ENCODE peak calls at places on chromosome 11, in seven cellular contexts. X, H, W, A, P, S and N are unnamed samples.
A peak's percentile ranks its signal among the peaks of the same experiment; 100 is the strongest.

GRCh38 chr11:114059278-114059983 is at the start of gene ZBTB16:
- DNase-seq in X (peak; percentile 83), H (no peak), W (peak; percentile 92), A (peak; percentile 93), P (peak; percentile 91), S (no peak), N (peak; percentile 86)

GRCh38 chr11:11993814-11994213 is 14.6 kb downstream of the DKK3 start:
- DNase-seq in X (peak; percentile 34), H (peak; percentile 86), W (no peak), A (no peak), P (no peak), S (peak; percentile 90), N (peak; percentile 93)

GRCh38 chr11:17498058-17498457 is 21.4 kb upstream of the ABCC8 start:
- DNase-seq in X (no peak), H (no peak), W (peak; percentile 40), A (no peak), P (no peak), S (no peak), N (peak; percentile 31)

GRCh38 chr11:131691558-131692041 is 321.2 kb downstream of the NTM start:
- DNase-seq in X (no peak), H (peak; percentile 11), W (peak; percentile 80), A (no peak), P (no peak), S (peak; percentile 12), N (no peak)

GRCh38 chr11:1852885-1853284 is at the start of gene LSP1:
- DNase-seq in X (no peak), H (no peak), W (no peak), A (no peak), P (peak; percentile 80), S (no peak), N (no peak)

GRCh38 chr11:20097319-20098221 is 62.7 kb downstream of the DBX1 start:
- DNase-seq in X (no peak), H (peak; percentile 93), W (no peak), A (no peak), P (no peak), S (peak; percentile 60), N (no peak)

GRCh38 chr11:133386852-133387251 is 145.4 kb downstream of the OPCML start:
- DNase-seq in X (no peak), H (no peak), W (no peak), A (no peak), P (no peak), S (no peak), N (no peak)

GRCh38 chr11:130131957-130132850 is 27.4 kb upstream of the ST14 start:
- DNase-seq in X (no peak), H (peak; percentile 66), W (peak; percentile 87), A (peak; percentile 73), P (no peak), S (peak; percentile 92), N (peak; percentile 78)

GRCh38 chr11:105935791-105936190 is 86.2 kb downstream of the MSANTD4 start:
- DNase-seq in X (no peak), H (peak; percentile 18), W (peak; percentile 21), A (no peak), P (no peak), S (peak; percentile 88), N (peak; percentile 87)

GRCh38 chr11:8059571-8060011 is 21.4 kb upstream of the TUB start:
- DNase-seq in X (no peak), H (no peak), W (no peak), A (peak; percentile 57), P (no peak), S (no peak), N (no peak)

GRCh38 chr11:26987726-26988125 is 6.2 kb upstream of the FIBIN start:
- DNase-seq in X (no peak), H (peak; percentile 22), W (no peak), A (no peak), P (no peak), S (no peak), N (no peak)

GRCh38 chr11:118219696-118220095 is 5.1 kb downstream of the JAML start:
- DNase-seq in X (no peak), H (no peak), W (no peak), A (no peak), P (no peak), S (no peak), N (no peak)
- TF ChIP-seq CTCF in X (no peak), H (no peak), W (no peak), A (no peak), P (no peak), S (no peak), N (no peak)

GRCh38 chr11:10625982-10626311 is 57.5 kb upstream of the LYVE1 start:
- DNase-seq in X (no peak), H (no peak), W (no peak), A (no peak), P (no peak), S (no peak), N (no peak)

GRCh38 chr11:10622108-10622507 is 53.6 kb upstream of the LYVE1 start:
- DNase-seq in X (no peak), H (no peak), W (no peak), A (no peak), P (no peak), S (no peak), N (no peak)

GRCh38 chr11:10622957-10623787 is 54.7 kb upstream of the LYVE1 start:
- DNase-seq in X (no peak), H (no peak), W (no peak), A (no peak), P (no peak), S (peak; percentile 37), N (no peak)

GRCh38 chr11:10625281-10625981 is 57.0 kb upstream of the LYVE1 start:
- DNase-seq in X (no peak), H (no peak), W (no peak), A (no peak), P (no peak), S (no peak), N (no peak)

DNA sequence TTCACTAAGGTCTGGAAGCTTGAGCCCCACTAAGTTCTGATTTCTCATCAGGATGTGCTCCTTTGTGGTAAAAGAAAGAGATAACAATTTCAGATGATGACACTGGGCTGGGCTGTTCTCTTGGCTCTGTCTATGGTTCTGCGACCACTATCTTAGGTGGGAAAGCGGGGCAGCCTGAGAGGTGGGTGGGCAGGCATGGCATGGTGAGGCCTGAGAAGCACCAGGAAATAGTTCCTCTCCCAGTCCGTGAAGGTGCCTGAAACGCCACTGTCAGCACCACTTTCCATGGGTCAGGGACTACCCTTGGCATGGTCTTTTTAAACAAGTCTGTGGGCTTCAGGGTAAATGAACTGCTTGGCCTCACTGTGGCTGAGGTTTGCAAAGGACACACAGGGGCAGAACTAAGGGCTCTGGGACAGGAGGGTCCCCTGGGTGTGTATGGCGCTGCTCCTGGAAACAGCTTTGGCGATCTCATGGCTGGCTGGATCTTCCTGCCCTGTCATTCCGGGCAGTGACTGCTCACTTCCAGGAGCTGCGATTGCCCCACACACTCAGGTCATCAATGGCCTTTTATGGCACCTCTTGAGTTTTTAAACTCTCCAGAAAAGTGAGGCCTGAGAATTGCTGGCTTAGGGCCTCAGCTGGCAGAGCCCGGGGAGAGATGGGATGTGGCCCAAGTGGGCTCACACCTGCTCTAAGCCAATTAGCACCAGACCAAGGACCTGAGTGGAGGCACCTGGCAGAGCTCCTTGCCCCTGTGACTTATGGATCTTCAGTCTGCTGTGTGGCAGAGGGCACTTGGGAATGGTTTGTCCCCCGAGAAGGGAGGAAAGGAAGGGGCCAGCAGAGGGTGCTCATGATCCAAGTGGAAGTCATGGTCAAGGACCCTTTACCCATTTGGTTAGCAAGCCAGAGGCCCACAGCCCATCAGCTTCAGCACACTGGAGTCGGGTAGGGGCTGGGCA is 55.6 kb upstream of the LYVE1 start:
- DNase-seq in X (no peak), H (peak; percentile 37), W (peak; percentile 83), A (no peak), P (peak; percentile 80), S (peak; percentile 47), N (peak; percentile 29)
- TF ChIP-seq CTCF in X (peak; percentile 53), H (peak; percentile 54), W (peak; percentile 86), A (peak; percentile 24), P (peak; percentile 56), S (peak; percentile 65), N (no peak)

DNA sequence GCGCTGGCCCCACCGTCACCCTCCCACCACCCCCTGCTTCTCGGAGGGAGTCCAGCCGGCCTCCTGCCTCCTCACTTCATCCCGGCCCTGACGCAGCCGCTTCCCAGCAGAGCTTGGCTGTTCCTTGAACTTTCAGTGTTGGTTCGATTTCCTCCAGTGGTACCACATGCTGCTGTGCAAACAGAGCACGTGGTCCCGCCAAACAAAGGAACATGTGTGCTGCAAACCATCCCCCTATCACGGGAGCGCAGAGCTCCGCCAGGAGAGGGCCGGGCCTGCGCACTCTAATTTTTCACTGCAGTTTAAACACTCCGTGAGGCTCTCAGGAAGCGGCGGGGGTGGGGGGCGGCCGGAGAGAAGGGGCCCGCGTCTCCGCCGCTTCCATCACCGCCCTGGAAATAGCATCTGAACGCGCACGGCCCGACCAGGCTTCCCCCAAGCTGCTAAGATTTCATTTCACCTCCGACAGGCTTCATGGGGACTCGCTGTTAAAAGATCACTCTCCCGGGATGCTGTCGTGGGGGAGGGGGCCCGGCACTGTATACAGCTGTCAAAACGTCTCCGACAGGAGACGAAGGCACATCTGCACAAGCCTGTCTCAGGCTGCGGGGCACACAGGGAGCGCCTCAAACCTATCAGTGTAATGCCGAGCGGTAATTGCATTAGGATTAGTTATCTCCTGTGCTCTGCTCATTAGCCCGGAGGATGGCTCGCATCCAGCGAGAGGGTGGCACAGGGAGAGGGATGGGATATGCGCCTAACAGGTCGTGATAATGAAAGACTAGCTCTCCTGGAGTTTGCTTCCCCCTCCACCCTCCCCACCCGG is 269.9 kb upstream of the SORL1-AS1 start:
- DNase-seq in X (peak; percentile 87), H (peak; percentile 89), W (peak; percentile 90), A (peak; percentile 92), P (peak; percentile 52), S (peak; percentile 43), N (no peak)
- TF ChIP-seq CTCF in X (peak; percentile 41), H (no peak), W (no peak), A (no peak), P (no peak), S (no peak), N (no peak)

GRCh38 chr11:112087212-112087611 is 539 bp downstream of the SDHD start:
- DNase-seq in X (no peak), H (no peak), W (peak; percentile 15), A (no peak), P (no peak), S (peak; percentile 8), N (no peak)

GRCh38 chr11:112085822-112086421 is 634 bp downstream of the TIMM8B start:
- DNase-seq in X (no peak), H (peak; percentile 17), W (peak; percentile 43), A (no peak), P (no peak), S (peak; percentile 25), N (peak; percentile 44)

GRCh38 chr11:112082729-112083128 is 3.8 kb downstream of the TIMM8B start:
- DNase-seq in X (no peak), H (peak; percentile 76), W (no peak), A (no peak), P (no peak), S (peak; percentile 64), N (peak; percentile 35)

DNA sequence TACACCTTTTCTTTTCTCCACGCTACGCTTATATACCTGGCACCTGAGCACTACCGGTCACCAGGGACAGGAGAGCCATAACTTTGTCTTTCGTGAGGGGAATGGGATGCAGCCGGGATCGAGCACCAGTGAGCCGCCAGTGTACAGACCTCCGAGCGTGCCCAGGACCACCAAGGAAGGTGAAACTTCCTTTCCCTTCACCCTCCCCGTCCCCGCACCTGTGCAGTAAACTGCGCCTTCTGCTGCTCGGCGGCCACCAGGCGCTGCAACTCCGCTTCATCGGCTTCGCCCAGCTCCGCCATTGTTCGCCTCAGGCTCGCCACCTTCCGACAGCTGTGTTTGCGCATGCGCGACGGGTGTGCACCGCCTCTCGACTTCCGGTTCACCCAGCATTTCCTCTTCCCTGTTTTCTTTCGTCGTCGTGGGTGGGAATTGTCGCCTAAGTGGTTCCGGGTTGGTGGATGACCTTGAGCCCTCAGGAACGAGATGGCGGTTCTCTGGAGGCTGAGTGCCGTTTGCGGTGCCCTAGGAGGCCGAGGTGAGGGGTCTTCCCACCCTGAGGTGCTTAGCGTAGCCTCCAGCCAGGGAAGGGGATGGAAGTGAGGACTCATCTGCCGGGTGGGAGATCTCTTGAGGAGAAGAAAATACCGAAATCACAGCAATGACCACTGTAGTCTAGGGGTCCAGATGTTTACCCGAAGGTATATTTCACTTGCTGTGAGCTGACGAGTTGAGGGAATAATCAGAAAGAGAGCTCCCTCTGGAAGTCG is at the start of the genes SDHD and TIMM8B:
- DNase-seq in X (peak; percentile 95), H (peak; percentile 96), W (peak; percentile 98), A (peak; percentile 97), P (peak; percentile 93), S (peak; percentile 99), N (peak; percentile 99)
- TF ChIP-seq CTCF in X (peak; percentile 54), H (peak; percentile 44), W (peak; percentile 20), A (no peak), P (peak; percentile 29), S (peak; percentile 12), N (peak; percentile 21)